ENCODE peak calls at places on chromosome 20, in nine cellular contexts. L is non-pigmented ciliary epithelial cell; D is upper lobe of left lung; X is uterus; Z is GM12865; F is psoas muscle; G is posterior vena cava; O is activated CD4-positive, alpha-beta T cell treated with anti-CD3 and anti-CD28 coated beads, Interleukin-2, amount 50 U/mL, for 1 hour; K is astrocyte of the cerebellum. A is an unnamed sample.
A peak's percentile ranks its signal among the peaks of the same experiment; 100 is the strongest.

GRCh38 chr20:35985789-35986188 is 17.4 kb downstream of the CNBD2 start:
- DNase-seq in O (no peak), X (no peak), D (no peak), L (no peak), Z (no peak), G (no peak), K (no peak), F (no peak), A (no peak)

GRCh38 chr20:48295966-48296421 is 510.7 kb upstream of the SULF2 start:
- DNase-seq in X (no peak), Z (no peak), D (no peak), F (no peak), G (no peak), O (no peak), L (peak; percentile 42), K (no peak), A (no peak)

GRCh38 chr20:63292292-63292701 is 689 bp upstream of the COL20A1 start:
- DNase-seq in O (no peak), Z (no peak), D (no peak), K (no peak), F (no peak), X (no peak), L (no peak), G (no peak), A (no peak)

GRCh38 chr20:60271597-60271996 is 313.4 kb downstream of the CDH26 start:
- DNase-seq in Z (no peak), X (no peak), L (no peak), O (no peak), F (no peak), D (no peak), G (no peak), K (no peak), A (no peak)

GRCh38 chr20:42067174-42067573 is 449.0 kb upstream of the CHD6 start:
- DNase-seq in D (no peak), F (no peak), G (no peak), Z (no peak), L (no peak), O (no peak), K (no peak), X (no peak), A (no peak)

GRCh38 chr20:38338849-38339520 is 7.3 kb upstream of the LBP start:
- DNase-seq in G (no peak), O (no peak), F (no peak), Z (no peak), D (no peak), K (no peak), X (no peak), L (no peak), A (no peak)

GRCh38 chr20:25022680-25023079 is 30.1 kb upstream of the APMAP start:
- DNase-seq in K (no peak), Z (no peak), O (no peak), L (no peak), F (no peak), G (peak; percentile 81), X (no peak), D (peak; percentile 79), A (no peak)

GRCh38 chr20:25355191-25355590 is 35.4 kb downstream of the ABHD12 start:
- DNase-seq in X (no peak), Z (no peak), O (no peak), L (no peak), G (no peak), D (no peak), F (no peak), K (no peak), A (no peak)

GRCh38 chr20:137668-138131 is 4.7 kb upstream of the DEFB126 start:
- DNase-seq in F (no peak), G (no peak), D (no peak), X (no peak), O (no peak), Z (peak; percentile 13), L (no peak), K (no peak), A (no peak)

GRCh38 chr20:35285806-35286076 is 1.2 kb upstream of the EIF6 start:
- DNase-seq in X (no peak), G (no peak), O (no peak), L (no peak), K (no peak), F (no peak), D (no peak), Z (no peak), A (no peak)

GRCh38 chr20:30502670-30503069 is 754.8 kb upstream of the DEFB115 start:
- DNase-seq in G (no peak), F (no peak), D (no peak), O (no peak), K (no peak), X (no peak), L (no peak), Z (no peak), A (no peak)

GRCh38 chr20:36318166-36318565 is 12.0 kb downstream of the DLGAP4 start:
- DNase-seq in X (no peak), Z (no peak), L (no peak), O (no peak), D (no peak), G (peak; percentile 70), F (peak; percentile 53), K (no peak), A (no peak)

GRCh38 chr20:38117635-38118034 is 47.4 kb downstream of the TGM2 start:
- DNase-seq in G (no peak), K (no peak), F (no peak), X (no peak), D (no peak), Z (no peak), O (no peak), L (peak; percentile 89), A (no peak)

GRCh38 chr20:57264151-57264792 is 2.2 kb downstream of the BMP7 start:
- DNase-seq in D (no peak), F (no peak), K (no peak), G (no peak), X (no peak), Z (no peak), O (no peak), L (no peak), A (no peak)

GRCh38 chr20:23139524-23139923 is 53.4 kb upstream of the CD93 start:
- DNase-seq in X (no peak), G (no peak), D (no peak), K (no peak), Z (no peak), L (no peak), F (peak; percentile 20), O (no peak), A (no peak)

GRCh38 chr20:4607287-4607713 is 114.4 kb upstream of the PRND start:
- DNase-seq in O (peak; percentile 51), D (peak; percentile 42), L (peak; percentile 38), X (peak; percentile 62), F (no peak), Z (peak; percentile 71), K (peak; percentile 61), G (no peak), A (peak; percentile 76)

GRCh38 chr20:33866398-33867079 is 55.4 kb downstream of the CHMP4B start:
- DNase-seq in Z (no peak), O (no peak), F (peak; percentile 21), D (no peak), L (no peak), G (no peak), X (no peak), K (no peak), A (no peak)

GRCh38 chr20:53989401-53989800 is 81.0 kb downstream of the BCAS1 start:
- DNase-seq in L (no peak), F (no peak), O (no peak), X (no peak), D (no peak), Z (no peak), K (no peak), G (no peak), A (no peak)

GRCh38 chr20:48706116-48706656 is 121.6 kb downstream of the PREX1 start:
- DNase-seq in G (peak; percentile 47), O (no peak), X (no peak), F (no peak), K (no peak), D (no peak), Z (no peak), L (no peak), A (peak; percentile 36)

GRCh38 chr20:8132015-8132631 is at the start of gene PLCB1:
- DNase-seq in K (peak; percentile 60), X (peak; percentile 80), Z (peak; percentile 73), G (peak; percentile 96), O (peak; percentile 66), L (no peak), F (peak; percentile 94), D (peak; percentile 84), A (peak; percentile 74)

GRCh38 chr20:58810116-58810878 is 40.4 kb downstream of the GNAS-AS1 start:
- DNase-seq in L (no peak), X (no peak), K (no peak), D (no peak), F (no peak), Z (no peak), O (no peak), G (no peak), A (no peak)

GRCh38 chr20:62136283-62137091 is 6.7 kb downstream of the PSMA7 start:
- DNase-seq in L (no peak), K (no peak), F (peak; percentile 83), D (peak; percentile 72), X (peak; percentile 65), G (peak; percentile 91), Z (peak; percentile 74), O (peak; percentile 76), A (peak; percentile 61)

GRCh38 chr20:25000268-25000801 is 7.8 kb upstream of the APMAP start:
- DNase-seq in G (peak; percentile 77), O (no peak), X (peak; percentile 80), K (peak; percentile 40), F (peak; percentile 80), Z (no peak), L (no peak), D (peak; percentile 83), A (peak; percentile 65)

GRCh38 chr20:54197621-54198604 is 10.0 kb upstream of the PFDN4 start:
- DNase-seq in D (no peak), O (no peak), L (peak; percentile 44), Z (peak; percentile 34), X (no peak), G (no peak), F (no peak), K (peak; percentile 54), A (no peak)

GRCh38 chr20:9617062-9617461 is 102.7 kb downstream of the LAMP5 start:
- DNase-seq in D (peak; percentile 64), K (peak; percentile 41), Z (peak; percentile 81), X (peak; percentile 35), F (peak; percentile 55), G (no peak), O (peak; percentile 28), L (peak; percentile 6), A (peak; percentile 41)

GRCh38 chr20:20407891-20408805 is 40.2 kb downstream of the INSM1 start:
- DNase-seq in F (no peak), K (peak; percentile 11), G (no peak), Z (no peak), D (no peak), L (no peak), X (no peak), O (no peak), A (no peak)

GRCh38 chr20:45014671-45015415 is 48.5 kb downstream of the STK4 start:
- DNase-seq in O (no peak), X (no peak), D (no peak), G (no peak), F (no peak), L (no peak), K (no peak), Z (no peak), A (no peak)

GRCh38 chr20:17700637-17701036 is 871 bp downstream of the BANF2 start:
- DNase-seq in X (no peak), O (no peak), Z (no peak), K (no peak), D (no peak), L (no peak), F (no peak), G (no peak), A (no peak)

GRCh38 chr20:37526238-37526838 is 1.3 kb downstream of the BLCAP start:
- DNase-seq in L (no peak), K (no peak), X (no peak), Z (peak; percentile 32), F (no peak), D (peak; percentile 42), G (peak; percentile 68), O (no peak), A (no peak)